ENCODE peak calls at places on chromosomes 2 and 18, in seven cellular contexts. N is GM03348; D is HuH-7.5; E is mesendoderm; Q is GM23338; W is effector CD4-positive, alpha-beta T cell; P is WTC11. K is an unnamed sample.

GRCh38 chr2:224927671-224928173 is 114.5 kb downstream of the DOCK10 start:
- DNase-seq in N (no peak), D (no peak), E (no peak), Q (no peak), W (peak), P (no peak), K (no peak)

GRCh38 chr2:199206536-199206935 is 251.2 kb downstream of the SATB2 start:
- DNase-seq in N (no peak), D (no peak), E (no peak), Q (no peak), W (no peak), P (no peak), K (no peak)

GRCh38 chr2:74944987-74945782 is 13.3 kb upstream of the POLE4 start:
- DNase-seq in N (no peak), D (no peak), E (no peak), Q (no peak), W (no peak), P (no peak), K (peak)

GRCh38 chr2:203122317-203122998 is 107.8 kb downstream of the NBEAL1 start:
- DNase-seq in N (no peak), D (no peak), E (peak), Q (peak), W (no peak), P (no peak), K (peak)

GRCh38 chr2:19349911-19350677 is 8.3 kb downstream of the OSR1 start:
- DNase-seq in N (peak), D (peak), E (peak), Q (peak), W (peak), P (peak), K (peak)

GRCh38 chr2:240839152-240840143 is 19.4 kb upstream of the KIF1A start:
- DNase-seq in N (no peak), D (no peak), E (no peak), Q (no peak), W (no peak), P (no peak), K (no peak)

GRCh38 chr2:216064684-216065083 is 16.9 kb downstream of the PECR start:
- DNase-seq in N (no peak), D (no peak), E (no peak), Q (no peak), W (no peak), P (no peak), K (no peak)

GRCh38 chr2:27582129-27582694 is 630 bp upstream of the ZNF512 start:
- DNase-seq in N (no peak), D (no peak), E (no peak), Q (peak), W (no peak), P (no peak), K (peak)

GRCh38 chr2:197498937-197499593 is 575 bp downstream of the HSPD1 start:
- DNase-seq in N (peak), D (peak), E (peak), Q (peak), W (peak), P (peak), K (peak)

GRCh38 chr2:232273903-232274598 is 104.5 kb upstream of the ALPP start:
- DNase-seq in N (no peak), D (no peak), E (no peak), Q (no peak), W (no peak), P (no peak), K (no peak)

GRCh38 chr2:121185571-121186074 is 99.4 kb downstream of the TFCP2L1 start:
- DNase-seq in N (no peak), D (no peak), E (no peak), Q (no peak), W (no peak), P (no peak), K (peak)

GRCh38 chr2:206856474-206856873 is 82.8 kb upstream of the CPO start:
- DNase-seq in N (peak), D (no peak), E (no peak), Q (no peak), W (no peak), P (no peak), K (peak)

GRCh38 chr2:232085826-232086425 is 124.4 kb downstream of the DIS3L2 start:
- DNase-seq in N (no peak), D (no peak), E (peak), Q (no peak), W (no peak), P (no peak), K (peak)

GRCh38 chr2:69724540-69725159 is 17.3 kb upstream of the ANXA4 start:
- DNase-seq in N (peak), D (peak), E (peak), Q (peak), W (peak), P (peak), K (peak)

GRCh38 chr2:127083819-127084503 is 23.0 kb downstream of the BIN1 start:
- DNase-seq in N (peak), D (no peak), E (no peak), Q (no peak), W (no peak), P (no peak), K (peak)

GRCh38 chr2:179447839-179448447 is 183.3 kb upstream of the SESTD1 start:
- DNase-seq in N (no peak), D (no peak), E (no peak), Q (no peak), W (no peak), P (no peak), K (peak)

GRCh38 chr2:64683771-64684510 is 30.2 kb upstream of the SERTAD2 start:
- DNase-seq in N (no peak), D (no peak), E (no peak), Q (no peak), W (no peak), P (no peak), K (no peak)

GRCh38 chr18:59096098-59096779 is 43.4 kb upstream of the SEC11C start:
- DNase-seq in N (no peak), D (no peak), E (peak), Q (peak), W (no peak), P (peak), K (no peak)

GRCh38 chr2:109128048-109128465 is 948 bp upstream of the SH3RF3 start:
- DNase-seq in N (peak), D (peak), E (peak), Q (peak), W (peak), P (peak), K (peak)

GRCh38 chr2:153543639-153544071 is 65.1 kb upstream of the RPRM start:
- DNase-seq in N (no peak), D (no peak), E (peak), Q (peak), W (no peak), P (no peak), K (no peak)

GRCh38 chr18:10417191-10417590 is 37.2 kb upstream of the APCDD1 start:
- DNase-seq in N (no peak), D (peak), E (no peak), Q (no peak), W (no peak), P (no peak), K (no peak)

GRCh38 chr2:31378389-31378788 is 36.2 kb downstream of the XDH start:
- DNase-seq in N (no peak), D (no peak), E (no peak), Q (no peak), W (no peak), P (no peak), K (no peak)

GRCh38 chr18:6365385-6365784 is 49.3 kb downstream of the L3MBTL4 start:
- DNase-seq in N (no peak), D (no peak), E (peak), Q (no peak), W (no peak), P (no peak), K (no peak)

GRCh38 chr18:31040982-31041345 is 1.6 kb downstream of the DSC3 start:
- DNase-seq in N (no peak), D (no peak), E (peak), Q (peak), W (no peak), P (peak), K (no peak)

GRCh38 chr18:37299471-37300304 is 265.9 kb downstream of the CELF4 start:
- DNase-seq in N (peak), D (peak), E (peak), Q (peak), W (no peak), P (no peak), K (peak)

GRCh38 chr2:40315684-40316083 is 136.2 kb downstream of the SLC8A1 start:
- DNase-seq in N (peak), D (no peak), E (no peak), Q (no peak), W (no peak), P (no peak), K (peak)

GRCh38 chr2:196759378-196759706 is 40.1 kb downstream of the GTF3C3 start:
- DNase-seq in N (peak), D (no peak), E (no peak), Q (no peak), W (no peak), P (no peak), K (peak)

GRCh38 chr18:13453714-13454113 is 235.2 kb downstream of the LDLRAD4 start:
- DNase-seq in N (peak), D (no peak), E (no peak), Q (no peak), W (no peak), P (no peak), K (peak)

GRCh38 chr2:238290079-238290478 is 1.7 kb upstream of the PER2 start:
- DNase-seq in N (no peak), D (no peak), E (peak), Q (peak), W (peak), P (peak), K (no peak)

GRCh38 chr2:110106642-110107041 is 9.0 kb downstream of the MALL start:
- DNase-seq in N (no peak), D (no peak), E (no peak), Q (no peak), W (no peak), P (no peak), K (peak)

GRCh38 chr18:51342815-51343214 is 145.3 kb upstream of the MEX3C start:
- DNase-seq in N (no peak), D (no peak), E (no peak), Q (no peak), W (no peak), P (no peak), K (peak)

GRCh38 chr2:9483107-9483506 is 8.8 kb downstream of the IAH1 start:
- DNase-seq in N (no peak), D (no peak), E (no peak), Q (no peak), W (no peak), P (no peak), K (no peak)

GRCh38 chr2:47035615-47036488 is 119.3 kb downstream of the STPG4 start:
- DNase-seq in N (no peak), D (no peak), E (peak), Q (no peak), W (no peak), P (no peak), K (no peak)

GRCh38 chr18:75210274-75211001 is at the start of gene TSHZ1:
- DNase-seq in N (peak), D (peak), E (peak), Q (peak), W (peak), P (no peak), K (peak)

GRCh38 chr2:180753809-180754761 is 226.3 kb upstream of the UBE2E3 start:
- DNase-seq in N (no peak), D (no peak), E (no peak), Q (no peak), W (no peak), P (no peak), K (peak)

GRCh38 chr18:56721491-56721890 is 70.3 kb downstream of the WDR7 start:
- DNase-seq in N (no peak), D (no peak), E (no peak), Q (no peak), W (no peak), P (no peak), K (no peak)

K was measured in GM23248.